ENCODE peak calls at places on chromosomes 1 and 21, in four cellular contexts. G is body of pancreas, A is BJ, I is neural crest cell. S is an unnamed sample.

GRCh38 chr1:212315907-212316306 is 30.7 kb downstream of the PPP2R5A start:
- DNase-seq in I (no peak), A (no peak), G (peak; percentile 23), S (peak; percentile 41)

GRCh38 chr1:197838836-197839235 is 63.6 kb upstream of the DENND1B start:
- DNase-seq in I (no peak), A (peak; percentile 12), G (no peak), S (no peak)

GRCh38 chr1:234125283-234125682 is 220.8 kb downstream of the SLC35F3 start:
- DNase-seq in A (no peak), I (peak; percentile 59), G (peak; percentile 16), S (peak; percentile 54)

GRCh38 chr21:41500931-41501381 is 7.0 kb downstream of the TMPRSS2 start:
- DNase-seq in G (peak; percentile 80), I (no peak), A (no peak), S (peak; percentile 53)

GRCh38 chr1:190633488-190633887 is 155.8 kb upstream of the BRINP3 start:
- DNase-seq in A (no peak), G (no peak), I (no peak), S (no peak)

GRCh38 chr1:115423776-115424175 is 85.7 kb upstream of the NGF start:
- DNase-seq in I (no peak), A (no peak), G (no peak), S (no peak)

GRCh38 chr1:113538225-113538624 is 147.9 kb downstream of the MAGI3 start:
- DNase-seq in G (no peak), A (no peak), I (no peak), S (no peak)

GRCh38 chr1:11522400-11523235 is 43.7 kb downstream of the DISP3 start:
- DNase-seq in I (no peak), A (no peak), G (no peak), S (no peak)

GRCh38 chr1:228837817-228838716 is 102.8 kb downstream of the RHOU start:
- DNase-seq in A (peak; percentile 39), G (peak; percentile 91), I (no peak), S (peak; percentile 87)

GRCh38 chr21:38954450-38955059 is 148.8 kb downstream of the ETS2 start:
- DNase-seq in G (no peak), A (no peak), I (no peak), S (no peak)

GRCh38 chr1:235923466-235924008 is 56.8 kb upstream of the LYST start:
- DNase-seq in G (no peak), I (no peak), A (no peak), S (peak; percentile 33)

GRCh38 chr21:44614961-44615391 is 3.1 kb downstream of the KRTAP10-8 start:
- DNase-seq in I (no peak), A (no peak), G (no peak), S (no peak)

GRCh38 chr1:90879281-90879680 is 142.6 kb downstream of the ZNF644 start:
- DNase-seq in A (no peak), I (no peak), G (no peak), S (no peak)

GRCh38 chr1:67791686-67792475 is 41.4 kb downstream of the GNG12 start:
- DNase-seq in I (no peak), G (peak; percentile 20), A (peak; percentile 83), S (no peak)

GRCh38 chr1:43975249-43975961 is 645 bp downstream of the ATP6V0B start:
- DNase-seq in I (no peak), A (no peak), G (peak; percentile 80), S (peak; percentile 30)

GRCh38 chr1:90023691-90024090 is 28.8 kb downstream of the ZNF326 start:
- DNase-seq in A (no peak), I (no peak), G (no peak), S (no peak)

GRCh38 chr1:29332204-29332603 is 95.9 kb downstream of the PTPRU start:
- DNase-seq in I (peak; percentile 30), A (no peak), G (peak; percentile 55), S (peak; percentile 44)
- TF ChIP-seq CTCF in I (peak; percentile 57), A (peak; percentile 53), G (peak; percentile 42), S (peak; percentile 35)

DNA sequence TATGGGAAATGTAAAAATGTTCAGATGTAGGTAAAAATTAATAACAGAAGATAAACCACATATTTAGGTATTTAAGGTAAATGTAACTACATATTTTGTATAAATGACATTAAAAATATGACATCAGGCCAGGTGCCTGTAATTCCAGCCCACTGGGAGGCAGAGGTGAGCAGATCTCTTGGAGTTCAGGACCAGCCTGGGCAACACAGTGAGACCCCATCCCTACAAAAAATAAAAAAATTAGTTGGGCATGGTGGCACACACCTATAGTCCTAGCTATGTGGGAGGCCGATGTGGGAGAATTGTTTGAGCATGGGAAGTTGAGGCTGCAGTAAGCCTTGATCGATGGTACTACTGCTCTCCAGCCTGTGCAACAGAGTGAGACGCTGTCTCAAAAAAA is 216.5 kb downstream of the SPATA17 start:
- DNase-seq in G (no peak), A (no peak), I (no peak), S (no peak)
- TF ChIP-seq CTCF in G (no peak), A (no peak), I (no peak), S (peak; percentile 21)

GRCh38 chr1:159831696-159832225 is 5.1 kb downstream of the SLAMF8 start:
- DNase-seq in A (no peak), G (no peak), I (no peak), S (no peak)

GRCh38 chr1:159829822-159830455 is 3.3 kb downstream of the SLAMF8 start:
- DNase-seq in A (no peak), G (peak; percentile 37), I (no peak), S (no peak)

GRCh38 chr1:159835366-159835765 is 8.7 kb downstream of the SLAMF8 start:
- DNase-seq in A (no peak), I (no peak), G (no peak), S (no peak)

GRCh38 chr1:159830737-159831136 is 4.1 kb downstream of the SLAMF8 start:
- DNase-seq in G (no peak), A (no peak), I (no peak), S (no peak)

GRCh38 chr1:159832309-159832708 is 5.6 kb downstream of the SLAMF8 start:
- DNase-seq in A (no peak), I (no peak), G (no peak), S (no peak)
- TF ChIP-seq CTCF in A (no peak), I (no peak), G (no peak), S (no peak)

DNA sequence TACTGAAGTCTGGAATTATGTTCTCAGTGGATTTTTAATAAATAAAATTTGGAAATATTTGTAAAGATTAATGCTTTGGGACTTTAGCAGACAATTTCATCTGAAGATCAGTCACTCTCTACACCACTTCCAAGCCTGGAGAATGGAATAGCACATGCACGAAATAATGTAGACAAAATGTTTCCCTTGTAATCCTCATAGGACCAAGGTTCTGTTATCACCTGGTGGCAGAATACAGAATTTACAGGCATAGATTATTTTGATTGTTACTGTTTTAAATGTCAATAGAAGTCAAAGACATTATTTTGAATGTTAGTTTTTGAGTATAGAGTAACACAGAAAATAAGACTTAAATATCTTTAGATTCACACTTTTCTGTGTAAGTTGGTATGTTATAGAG is 9.1 kb upstream of the ELAVL4 start:
- DNase-seq in A (no peak), G (no peak), I (no peak), S (no peak)
- TF ChIP-seq CTCF in A (no peak), G (no peak), I (peak; percentile 13), S (no peak)

GRCh38 chr1:118987431-118988185 is 535 bp downstream of the TBX15 start:
- DNase-seq in G (no peak), I (no peak), A (no peak), S (no peak)
- TF ChIP-seq CTCF in G (no peak), I (no peak), A (no peak), S (no peak)

GRCh38 chr1:225812488-225813249 is 2.7 kb downstream of the EPHX1 start:
- DNase-seq in I (no peak), G (no peak), A (no peak), S (no peak)

GRCh38 chr1:225809842-225810578 is at the start of gene EPHX1:
- DNase-seq in I (peak; percentile 82), A (peak; percentile 32), G (peak; percentile 93), S (peak; percentile 95)

GRCh38 chr1:225814381-225814780 is 4.5 kb downstream of the EPHX1 start:
- DNase-seq in A (no peak), G (no peak), I (no peak), S (no peak)

GRCh38 chr1:225813250-225813964 is 3.5 kb downstream of the EPHX1 start:
- DNase-seq in A (no peak), I (no peak), G (peak; percentile 78), S (peak; percentile 21)

GRCh38 chr1:225811622-225812487 is 1.9 kb downstream of the EPHX1 start:
- DNase-seq in A (no peak), G (peak; percentile 52), I (no peak), S (no peak)
- TF ChIP-seq CTCF in A (peak; percentile 38), G (peak; percentile 49), I (peak; percentile 44), S (no peak)

GRCh38 chr1:161201828-161202712 is at the start of gene NDUFS2:
- DNase-seq in G (peak; percentile 99), I (peak; percentile 87), A (peak; percentile 93), S (peak; percentile 96)
- TF ChIP-seq CTCF in G (no peak), I (peak; percentile 40), A (peak; percentile 39), S (peak; percentile 34)

GRCh38 chr1:54248966-54249365 is 49.0 kb downstream of the MRPL37 start:
- DNase-seq in I (no peak), A (no peak), G (no peak), S (no peak)
- TF ChIP-seq CTCF in I (no peak), A (no peak), G (no peak), S (no peak)

GRCh38 chr1:32500387-32501209 is 35.7 kb downstream of the ZBTB8B start:
- DNase-seq in A (no peak), I (peak; percentile 50), G (peak; percentile 67), S (peak; percentile 81)
- TF ChIP-seq CTCF in A (no peak), I (peak; percentile 37), G (no peak), S (no peak)

S was measured in Calu3.